ENCODE peak calls at places on chromosomes 11 and 22, in four cellular contexts. P, U, G and D are unnamed samples.

GRCh38 chr22:47407626-47408025 is 645.2 kb downstream of the TBC1D22A start:
- DNase-seq in P (no peak), U (no peak), G (no peak), D (no peak)

GRCh38 chr22:24592846-24593809 is at the start of gene LRRC75B:
- DNase-seq in P (peak), U (peak), G (peak), D (peak)

GRCh38 chr11:6693342-6694228 is 10.4 kb upstream of the MRPL17 start:
- DNase-seq in P (no peak), U (peak), G (peak), D (no peak)

GRCh38 chr11:30585892-30586250 is 282 bp downstream of the MPPED2 start:
- DNase-seq in U (no peak), G (no peak), P (peak), D (no peak)

GRCh38 chr11:7977251-7977917 is 9.8 kb upstream of the EIF3F start:
- DNase-seq in G (peak), U (peak), P (no peak), D (no peak)

GRCh38 chr11:57903441-57904123 is 120.1 kb upstream of the OR9Q1 start:
- DNase-seq in G (no peak), U (no peak), P (no peak), D (no peak)

GRCh38 chr11:1486054-1486825 is at the start of gene MOB2:
- DNase-seq in U (no peak), P (peak), G (no peak), D (no peak)

GRCh38 chr11:15145151-15145550 is 30.4 kb downstream of the INSC start:
- DNase-seq in G (no peak), P (no peak), U (no peak), D (no peak)

GRCh38 chr11:57315491-57315890 is 9.3 kb downstream of the TNKS1BP1 start:
- DNase-seq in U (no peak), P (peak), G (no peak), D (no peak)

GRCh38 chr11:122202951-122203456 is 87.0 kb upstream of the BLID start:
- DNase-seq in G (no peak), U (peak), P (peak), D (peak)
- TF ChIP-seq CTCF in G (peak), U (peak), P (peak), D (peak)

DNA sequence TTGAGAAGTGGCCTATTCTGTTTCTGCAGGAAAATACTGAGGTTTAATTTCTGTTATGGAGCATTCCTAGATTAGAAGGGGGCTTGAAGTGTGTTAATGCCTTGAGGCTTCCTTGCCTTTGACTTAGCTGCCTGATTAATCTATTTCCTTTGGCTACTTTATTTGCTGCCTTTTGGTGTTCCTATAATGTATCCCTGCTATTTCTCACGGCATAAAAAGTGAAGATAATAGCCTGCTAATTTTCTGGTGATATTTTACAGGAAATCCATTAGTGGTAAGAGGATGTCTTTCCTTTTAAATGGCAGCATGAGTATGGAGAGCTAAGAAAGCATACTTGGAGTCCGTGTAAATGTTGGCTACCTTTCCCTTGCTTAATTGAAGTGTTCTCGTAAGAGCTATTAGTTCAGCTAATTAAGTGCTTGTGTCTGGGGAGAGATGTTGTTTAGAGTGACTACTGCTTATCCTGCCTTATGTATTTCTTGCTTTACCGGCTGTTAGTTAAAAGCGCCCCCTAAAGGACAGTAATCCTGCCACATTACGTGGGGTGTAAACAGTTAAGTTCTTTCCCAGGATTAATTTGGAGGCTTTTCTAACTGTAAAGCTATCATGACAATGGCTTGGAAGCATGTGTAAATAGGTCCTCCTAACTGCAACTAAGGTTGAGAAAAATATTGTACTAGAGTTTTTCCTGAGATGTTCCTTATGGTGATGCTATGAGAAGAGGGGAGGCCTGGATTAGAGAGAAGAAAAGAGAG is 45.6 kb downstream of the ZNF280B start:
- DNase-seq in G (no peak), P (no peak), U (peak), D (no peak)
- TF ChIP-seq CTCF in G (no peak), P (no peak), U (no peak), D (peak)

GRCh38 chr22:37095113-37095512 is 14.4 kb downstream of the TMPRSS6 start:
- DNase-seq in U (no peak), P (no peak), G (no peak), D (no peak)

GRCh38 chr22:37103151-37103550 is 6.4 kb downstream of the TMPRSS6 start:
- DNase-seq in G (no peak), P (no peak), U (no peak), D (no peak)

GRCh38 chr22:37100589-37101127 is 8.9 kb downstream of the TMPRSS6 start:
- DNase-seq in U (no peak), G (no peak), P (no peak), D (no peak)

GRCh38 chr22:37101311-37102063 is 8.0 kb downstream of the TMPRSS6 start:
- DNase-seq in P (no peak), U (no peak), G (no peak), D (no peak)

GRCh38 chr22:37098976-37099577 is 10.4 kb downstream of the TMPRSS6 start:
- DNase-seq in P (no peak), G (no peak), U (no peak), D (no peak)
- TF ChIP-seq CTCF in P (no peak), G (peak), U (peak), D (peak)

GRCh38 chr11:83285771-83286528 is at the start of gene CCDC90B:
- DNase-seq in U (peak), G (peak), P (peak), D (peak)
- TF ChIP-seq CTCF in U (no peak), G (no peak), P (no peak), D (peak)

GRCh38 chr11:45252134-45252856 is 33.8 kb downstream of the SYT13 start:
- DNase-seq in G (no peak), U (no peak), P (peak), D (peak)
- TF ChIP-seq CTCF in G (peak), U (peak), P (peak), D (peak)

DNA sequence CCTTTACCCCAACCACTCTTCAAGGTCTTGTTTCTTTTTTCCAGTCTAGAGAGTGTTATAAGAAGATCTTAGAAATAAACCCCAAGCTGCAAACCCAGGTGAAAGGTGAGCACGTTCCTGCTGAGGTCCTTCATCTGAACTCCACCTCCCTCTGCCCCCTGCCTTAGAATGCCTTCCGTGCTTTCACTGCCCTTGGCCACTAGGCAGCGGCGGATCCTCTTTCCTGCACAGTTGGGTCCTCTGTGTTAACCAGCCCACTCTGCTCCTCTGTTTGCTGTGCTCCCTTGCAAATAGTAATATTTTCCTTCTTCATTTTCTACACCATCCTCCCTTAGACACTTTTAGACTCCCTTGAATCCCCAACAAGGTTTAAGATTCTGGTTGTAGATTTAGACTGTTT is 24.3 kb downstream of the TTC12 start:
- DNase-seq in U (no peak), G (no peak), P (no peak), D (no peak)
- TF ChIP-seq CTCF in U (no peak), G (no peak), P (no peak), D (no peak)

GRCh38 chr11:70415176-70415575 is 16.8 kb downstream of the CTTN start:
- DNase-seq in U (peak), G (peak), P (no peak), D (no peak)
- TF ChIP-seq CTCF in U (peak), G (peak), P (no peak), D (peak)

GRCh38 chr11:123641495-123641840 is 13.0 kb downstream of the SCN3B start:
- DNase-seq in U (no peak), G (no peak), P (no peak), D (no peak)

GRCh38 chr11:123642435-123642834 is 12.0 kb downstream of the SCN3B start:
- DNase-seq in U (no peak), G (no peak), P (no peak), D (no peak)

GRCh38 chr11:123640677-123641494 is 13.5 kb downstream of the SCN3B start:
- DNase-seq in P (peak), G (no peak), U (peak), D (peak)

GRCh38 chr11:123645576-123645975 is 8.8 kb downstream of the SCN3B start:
- DNase-seq in G (no peak), P (no peak), U (no peak), D (no peak)

DNA sequence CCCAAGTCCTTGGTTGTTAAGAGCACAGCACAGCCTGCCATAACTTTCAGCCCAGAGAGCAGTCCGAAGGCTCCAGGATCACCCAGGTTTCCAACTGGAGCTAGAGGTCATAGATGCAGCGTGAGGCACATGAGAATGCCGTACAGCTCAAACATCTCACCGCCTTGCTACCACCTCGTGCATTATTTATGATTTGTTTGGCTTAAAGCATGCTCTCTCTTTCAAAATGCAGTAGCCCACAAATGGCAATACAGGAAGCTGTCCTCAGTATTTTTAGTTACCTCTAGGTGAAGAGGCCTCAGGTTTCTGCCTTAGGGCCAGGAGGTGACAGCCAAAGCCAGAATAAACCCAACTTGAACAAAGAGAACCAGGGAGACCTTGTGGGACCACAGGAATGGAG is 14.4 kb downstream of the SCN3B start:
- DNase-seq in U (no peak), G (no peak), P (no peak), D (no peak)
- TF ChIP-seq CTCF in U (no peak), G (no peak), P (no peak), D (no peak)

DNA sequence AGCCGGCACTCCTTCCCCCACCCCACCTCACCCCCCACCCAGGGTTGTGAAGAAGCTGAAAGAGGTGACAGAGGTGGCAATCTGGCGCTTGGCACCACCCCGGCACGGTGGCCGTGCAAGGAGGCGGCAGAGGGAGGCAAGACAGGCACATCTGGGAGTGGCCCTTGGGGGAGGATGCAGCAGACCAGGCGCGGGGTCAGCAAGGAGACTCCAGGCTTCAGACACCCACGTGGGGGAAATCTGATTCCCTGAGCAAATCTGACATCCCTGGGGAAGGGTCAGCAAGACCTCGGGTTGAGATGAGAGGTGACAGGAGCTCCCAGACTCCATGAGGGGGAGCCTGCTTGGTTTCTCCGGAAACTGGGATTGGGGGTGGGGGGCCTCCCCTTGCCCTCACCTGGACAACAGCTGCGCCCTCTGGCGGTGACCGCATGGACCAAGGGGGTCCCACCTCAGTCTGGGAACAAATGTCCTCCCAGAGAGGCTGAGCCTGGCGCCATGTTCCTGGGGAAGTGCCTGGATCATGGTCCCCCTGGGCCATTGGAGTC is 4.0 kb upstream of the RCOR2 start:
- DNase-seq in U (no peak), P (peak), G (no peak), D (peak)
- TF ChIP-seq CTCF in U (peak), P (peak), G (peak), D (peak)